ENCODE peak calls at places on chromosome 22, in four cellular contexts. Q is thyroid gland, T is breast epithelium, P is uterus. W is an unnamed sample. For H3K4me1, the result is how much of the 10 kb centered on the place peaks cover.

GRCh38 chr22:27556371-27556770 is 245.2 kb downstream of the MN1 start:
- DNase-seq in Q (no peak), T (no peak), P (no peak), W (no peak)

GRCh38 chr22:46070215-46070721 is 80.1 kb upstream of the PPARA start:
- DNase-seq in Q (peak), T (peak), P (peak), W (peak)

GRCh38 chr22:46863794-46864193 is 101.3 kb downstream of the TBC1D22A start:
- DNase-seq in Q (no peak), T (no peak), P (no peak), W (no peak)

GRCh38 chr22:33038131-33038772 is 19.9 kb downstream of the SYN3 start:
- DNase-seq in Q (no peak), T (no peak), P (no peak), W (no peak)

GRCh38 chr22:23156286-23156685 is 11.0 kb downstream of the RAB36 start:
- DNase-seq in Q (no peak), T (no peak), P (no peak), W (peak)

GRCh38 chr22:30246962-30247376 is 410 bp upstream of the LIF start:
- DNase-seq in Q (no peak), T (no peak), P (no peak), W (no peak)

GRCh38 chr22:22433770-22434169 is 74.8 kb downstream of the ZNF280B start:
- DNase-seq in Q (no peak), T (no peak), P (no peak), W (no peak)

GRCh38 chr22:46578824-46579561 is 41.2 kb upstream of the GRAMD4 start:
- DNase-seq in Q (peak), T (no peak), P (no peak), W (peak)

GRCh38 chr22:19959587-19960490 is 18.2 kb upstream of the TXNRD2 start:
- DNase-seq in Q (peak), T (no peak), P (peak), W (no peak)

GRCh38 chr22:25237503-25237902 is 18.1 kb downstream of the CRYBB2 start:
- DNase-seq in Q (no peak), T (no peak), P (no peak), W (no peak)

GRCh38 chr22:46453006-46453828 is 84.2 kb downstream of the CELSR1 start:
- DNase-seq in Q (no peak), T (no peak), P (no peak), W (peak)

GRCh38 chr22:50435701-50436115 is 39.1 kb downstream of the SBF1 start:
- DNase-seq in Q (no peak), T (no peak), P (no peak), W (no peak)

GRCh38 chr22:20459862-20460261 is 22.2 kb upstream of the SCARF2 start:
- DNase-seq in Q (no peak), T (no peak), P (no peak), W (no peak)

GRCh38 chr22:32324505-32325415 is 32.9 kb upstream of the RFPL3 start:
- DNase-seq in Q (no peak), T (peak), P (no peak), W (no peak)

GRCh38 chr22:50734986-50735738 is 2.8 kb upstream of the ACR start:
- DNase-seq in Q (no peak), T (peak), P (no peak), W (no peak)

GRCh38 chr22:31715157-31715778 is 34.7 kb downstream of the PRR14L start:
- DNase-seq in Q (no peak), T (no peak), P (no peak), W (no peak)

GRCh38 chr22:17366329-17366728 is 2.9 kb upstream of the CECR2 start:
- DNase-seq in Q (no peak), T (no peak), P (no peak), W (no peak)

GRCh38 chr22:30221121-30221992 is 25.2 kb downstream of the LIF start:
- DNase-seq in Q (no peak), T (no peak), P (no peak), W (no peak)

GRCh38 chr22:36918730-36919129 is 5.3 kb downstream of the CSF2RB start:
- DNase-seq in Q (no peak), T (no peak), P (no peak), W (no peak)

GRCh38 chr22:40345801-40346177 is 511 bp upstream of the ADSL start:
- DNase-seq in Q (no peak), T (no peak), P (no peak), W (peak)

GRCh38 chr22:44865193-44866057 is 113.0 kb downstream of the ARHGAP8 start:
- DNase-seq in Q (no peak), T (no peak), P (no peak), W (peak)
- TF ChIP-seq POLR2A in Q (no peak), T (no peak), P (no peak), W (no peak)

GRCh38 chr22:44330188-44330726 is 17.5 kb upstream of the SHISAL1 start:
- DNase-seq in Q (no peak), T (no peak), P (no peak), W (no peak)

GRCh38 chr22:44332946-44333345 is 20.2 kb upstream of the SHISAL1 start:
- DNase-seq in Q (no peak), T (no peak), P (no peak), W (no peak)

GRCh38 chr22:44329179-44329796 is 16.5 kb upstream of the SHISAL1 start:
- DNase-seq in Q (no peak), T (no peak), P (no peak), W (peak)

GRCh38 chr22:44331881-44332714 is 19.3 kb upstream of the SHISAL1 start:
- DNase-seq in Q (no peak), T (no peak), P (peak), W (peak)

DNA sequence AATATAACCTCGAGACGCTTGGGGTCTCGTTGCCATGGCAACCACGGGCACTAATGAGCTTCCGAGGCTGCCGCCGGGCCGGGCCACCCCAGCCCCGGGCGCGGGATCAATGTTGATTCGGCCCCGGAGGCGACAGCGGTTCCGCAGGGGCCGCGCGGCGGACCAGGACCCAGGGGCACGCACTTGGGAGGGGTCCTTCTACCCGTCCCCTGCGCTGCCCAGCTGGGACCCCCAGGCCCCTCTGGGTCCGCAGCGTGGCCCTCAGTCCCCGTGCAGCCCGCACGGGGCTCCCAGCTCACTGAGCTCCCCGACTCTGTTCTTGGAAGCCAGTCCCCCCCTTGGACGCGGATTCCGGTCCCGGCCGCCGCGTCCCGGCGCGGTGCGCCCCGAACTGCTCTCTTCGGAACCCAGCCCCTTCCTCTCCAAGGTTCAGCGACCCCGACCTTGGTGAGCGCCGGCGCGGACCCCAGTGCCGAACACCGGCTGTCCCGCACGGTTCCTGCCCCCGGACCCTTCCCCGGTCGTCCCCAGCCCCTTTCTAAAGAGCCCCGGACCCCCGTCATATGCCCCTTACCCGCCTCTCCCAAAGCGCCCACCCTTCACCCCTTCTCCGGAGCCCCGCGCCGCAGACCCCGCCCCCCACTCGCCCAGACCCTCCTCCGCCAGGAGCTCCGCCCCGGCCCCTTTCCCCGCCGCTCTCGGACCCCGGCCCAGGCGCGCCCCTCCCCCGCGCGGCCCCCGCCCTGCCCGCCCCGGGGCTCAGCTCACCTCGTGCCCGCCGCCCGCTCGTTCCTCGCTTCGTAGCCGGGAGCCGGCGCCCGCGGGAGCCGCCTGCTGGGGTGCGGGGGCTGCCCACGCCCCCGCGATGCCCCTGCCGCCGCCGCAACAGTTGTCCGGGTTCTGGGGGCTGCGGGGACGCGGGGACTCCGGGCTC is 18.2 kb upstream of the SHISAL1 start:
- DNase-seq in Q (no peak), T (no peak), P (no peak), W (peak)
- H3K4me3 ChIP-seq in Q (no peak), T (peak), P (peak), W (peak)

GRCh38 chr22:44274918-44275665 is 37.7 kb downstream of the SHISAL1 start:
- DNase-seq in Q (no peak), T (no peak), P (no peak), W (no peak)

GRCh38 chr22:44276041-44276440 is 36.7 kb downstream of the SHISAL1 start:
- DNase-seq in Q (no peak), T (no peak), P (no peak), W (no peak)

GRCh38 chr22:44278234-44279058 is 34.3 kb downstream of the SHISAL1 start:
- DNase-seq in Q (no peak), T (no peak), P (no peak), W (no peak)

GRCh38 chr22:44277404-44278135 is 35.2 kb downstream of the SHISAL1 start:
- DNase-seq in Q (no peak), T (no peak), P (no peak), W (no peak)

GRCh38 chr22:44276706-44277403 is 35.9 kb downstream of the SHISAL1 start:
- DNase-seq in Q (no peak), T (no peak), P (no peak), W (no peak)
- H3K4me1 ChIP-seq in Q (under half), T (under half), P (under half), W (under half)

GRCh38 chr22:42577623-42578240 is 24.0 kb downstream of the SERHL2 start:
- DNase-seq in Q (no peak), T (no peak), P (no peak), W (no peak)

GRCh38 chr22:42582987-42583386 is 29.2 kb downstream of the SERHL2 start:
- DNase-seq in Q (no peak), T (no peak), P (no peak), W (no peak)

GRCh38 chr22:42584364-42584940 is 30.2 kb downstream of the POLDIP3 start:
- DNase-seq in Q (peak), T (no peak), P (no peak), W (no peak)

GRCh38 chr22:42585096-42585495 is 29.6 kb downstream of the POLDIP3 start:
- DNase-seq in Q (no peak), T (no peak), P (no peak), W (no peak)

GRCh38 chr22:42581762-42582716 is 28.3 kb downstream of the SERHL2 start:
- DNase-seq in Q (peak), T (peak), P (peak), W (peak)
- TF ChIP-seq POLR2A in Q (no peak), T (no peak), P (peak), W (no peak)

DNA sequence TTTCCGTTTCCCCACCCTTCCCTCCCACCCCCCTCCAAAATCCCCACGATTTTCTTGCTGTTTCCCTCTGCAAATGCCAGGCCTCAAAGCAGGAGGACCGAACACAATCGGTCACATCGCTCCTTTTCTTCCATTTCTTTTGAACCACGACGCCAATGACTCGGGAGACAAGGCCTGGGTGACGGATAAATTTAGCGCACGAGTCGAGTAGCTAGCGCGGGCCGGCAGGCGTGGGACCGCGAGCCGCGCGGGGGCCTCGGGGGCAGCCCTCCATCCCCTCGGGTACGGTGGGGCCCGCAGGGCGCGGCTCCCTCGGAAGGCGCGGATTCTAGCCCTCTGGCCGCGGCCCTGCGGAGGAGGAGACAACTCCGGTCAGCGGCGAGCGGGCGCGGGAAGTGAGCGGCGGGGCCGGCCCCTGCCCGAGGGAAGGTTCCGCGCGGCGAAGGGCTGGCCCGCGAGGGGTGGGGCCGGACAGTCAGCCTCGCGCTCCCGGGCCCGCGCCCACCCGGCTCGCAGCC is 413 bp downstream of the JOSD1 start:
- DNase-seq in Q (no peak), T (peak), P (no peak), W (peak)
- H3K4me3 ChIP-seq in Q (peak), T (peak), P (peak), W (peak)

GRCh38 chr22:24176630-24177029 is 4.7 kb upstream of the SUSD2 start:
- DNase-seq in Q (no peak), T (no peak), P (peak), W (no peak)
- H3K4me1 ChIP-seq in Q (under half), T (under half), P (under half), W (under half)

W was measured in upper lobe of left lung.